ENCODE peak calls at places on chromosomes 13 and 19, in four cellular contexts. V, Y, W and O are unnamed samples.

GRCh38 chr19:17865364-17866311 is 5.9 kb downstream of the RPL18A start:
- DNase-seq in V (no peak), Y (no peak), W (no peak), O (peak)

GRCh38 chr19:32677657-32678056 is 2.0 kb downstream of the RGS9BP start:
- DNase-seq in V (peak), W (no peak), Y (peak), O (peak)

GRCh38 chr19:5718579-5719273 is 1.2 kb downstream of the LONP1 start:
- DNase-seq in V (no peak), W (peak), Y (no peak), O (peak)

GRCh38 chr13:104571161-104571889 is 1505.1 kb upstream of the SLC10A2 start:
- DNase-seq in Y (peak), W (no peak), V (peak), O (peak)

GRCh38 chr19:14114854-14115253 is 2.7 kb downstream of the PRKACA start:
- DNase-seq in W (no peak), V (peak), Y (no peak), O (peak)

GRCh38 chr19:41421314-41421713 is 5.9 kb downstream of the B3GNT8 start:
- DNase-seq in Y (no peak), W (no peak), V (no peak), O (no peak)

GRCh38 chr13:109400192-109400591 is 386.2 kb downstream of the IRS2 start:
- DNase-seq in V (no peak), Y (no peak), W (no peak), O (peak)

GRCh38 chr13:44276061-44276460 is 97.6 kb upstream of the SERP2 start:
- DNase-seq in Y (no peak), W (no peak), V (no peak), O (no peak)

GRCh38 chr13:24036115-24036514 is 124.4 kb upstream of the SPATA13 start:
- DNase-seq in V (no peak), W (no peak), Y (no peak), O (no peak)

GRCh38 chr19:42281175-42282035 is 12.4 kb downstream of the CIC start:
- DNase-seq in Y (peak), V (peak), W (no peak), O (peak)

GRCh38 chr13:87344176-87344575 is 327.0 kb upstream of the SLITRK5 start:
- DNase-seq in W (no peak), Y (no peak), V (no peak), O (no peak)

GRCh38 chr19:41904118-41904870 is 21.3 kb downstream of the ARHGEF1 start:
- DNase-seq in W (no peak), V (no peak), Y (no peak), O (no peak)

GRCh38 chr19:45182758-45183157 is 4.2 kb downstream of the BLOC1S3 start:
- DNase-seq in Y (no peak), V (no peak), W (no peak), O (no peak)

GRCh38 chr19:5451494-5451893 is 3.7 kb upstream of the ZNRF4 start:
- DNase-seq in Y (no peak), W (no peak), V (no peak), O (no peak)

GRCh38 chr13:30216111-30216510 is 91.2 kb downstream of the KATNAL1 start:
- DNase-seq in V (peak), W (no peak), Y (no peak), O (no peak)

GRCh38 chr19:13808856-13809255 is 13.6 kb downstream of the ZSWIM4 start:
- DNase-seq in W (no peak), Y (no peak), V (no peak), O (no peak)

GRCh38 chr19:1304197-1304924 is 18.7 kb downstream of the EFNA2 start:
- DNase-seq in Y (no peak), V (no peak), W (no peak), O (no peak)

GRCh38 chr13:44399045-44399444 is 25.4 kb downstream of the SERP2 start:
- DNase-seq in W (no peak), V (no peak), Y (no peak), O (no peak)